ENCODE peak calls at places on chromosomes 12 and 14, in ten cellular contexts. T is CD4-positive, alpha-beta memory T cell; Y is RWPE2; D is GM23248; P is CD4-positive, CD25-positive, alpha-beta regulatory T cell; R is mesendoderm; I is mammary epithelial cell; K is right lobe of liver; B is brain microvascular endothelial cell; M is pancreas. J is an unnamed sample.

GRCh38 chr12:53211476-53212381 is 4.7 kb upstream of the ITGB7 start:
- DNase-seq in T (no peak), Y (no peak), D (no peak), P (no peak), R (peak), I (no peak), K (no peak), B (no peak), M (no peak), J (no peak)

GRCh38 chr12:115404761-115405470 is 720.9 kb upstream of the TBX3 start:
- DNase-seq in T (no peak), Y (no peak), D (peak), P (no peak), R (no peak), I (peak), K (no peak), B (peak), M (no peak), J (no peak)

GRCh38 chr14:34536951-34537676 is 2.4 kb downstream of the EAPP start:
- DNase-seq in T (no peak), Y (no peak), D (peak), P (no peak), R (peak), I (no peak), K (no peak), B (peak), M (no peak), J (no peak)

GRCh38 chr14:101077511-101078074 is 174.1 kb upstream of the RTL1 start:
- DNase-seq in T (no peak), Y (peak), D (peak), P (no peak), R (peak), I (no peak), K (no peak), B (peak), M (no peak), J (peak)

GRCh38 chr14:89466460-89466859 is 49.4 kb upstream of the FOXN3 start:
- DNase-seq in T (peak), Y (no peak), D (no peak), P (no peak), R (peak), I (no peak), K (no peak), B (no peak), M (no peak), J (no peak)

GRCh38 chr12:93208011-93208410 is 169.7 kb upstream of the NUDT4 start:
- DNase-seq in T (no peak), Y (no peak), D (no peak), P (no peak), R (no peak), I (no peak), K (no peak), B (no peak), M (no peak), J (no peak)

GRCh38 chr14:101046071-101046470 is 142.5 kb upstream of the RTL1 start:
- DNase-seq in T (no peak), Y (no peak), D (no peak), P (no peak), R (no peak), I (no peak), K (no peak), B (no peak), M (no peak), J (no peak)

GRCh38 chr12:94359761-94360160 is 99.9 kb downstream of the CEP83 start:
- DNase-seq in T (no peak), Y (no peak), D (peak), P (no peak), R (no peak), I (no peak), K (no peak), B (no peak), M (no peak), J (no peak)

GRCh38 chr12:6281081-6281809 is 29.2 kb upstream of the PLEKHG6 start:
- DNase-seq in T (no peak), Y (no peak), D (no peak), P (no peak), R (no peak), I (no peak), K (no peak), B (no peak), M (no peak), J (no peak)

GRCh38 chr14:100902295-100902694 is 1.2 kb downstream of the RTL1 start:
- DNase-seq in T (peak), Y (no peak), D (no peak), P (no peak), R (peak), I (no peak), K (no peak), B (no peak), M (peak), J (peak)

GRCh38 chr14:92173668-92174067 is 51.9 kb downstream of the CPSF2 start:
- DNase-seq in T (no peak), Y (no peak), D (peak), P (no peak), R (peak), I (no peak), K (no peak), B (peak), M (no peak), J (no peak)

GRCh38 chr12:58804749-58805148 is 115.6 kb downstream of the LRIG3 start:
- DNase-seq in T (no peak), Y (no peak), D (peak), P (no peak), R (peak), I (no peak), K (no peak), B (no peak), M (no peak), J (no peak)

GRCh38 chr14:75831971-75832370 is 149.8 kb downstream of the TGFB3 start:
- DNase-seq in T (no peak), Y (no peak), D (peak), P (no peak), R (no peak), I (peak), K (peak), B (peak), M (peak), J (peak)

GRCh38 chr14:67251573-67252226 is 10.5 kb downstream of the PALS1 start:
- DNase-seq in T (no peak), Y (no peak), D (peak), P (no peak), R (peak), I (peak), K (no peak), B (peak), M (no peak), J (no peak)

GRCh38 chr12:23504043-23504442 is 445.4 kb downstream of the SOX5 start:
- DNase-seq in T (no peak), Y (no peak), D (no peak), P (no peak), R (peak), I (no peak), K (no peak), B (no peak), M (no peak), J (no peak)

GRCh38 chr12:96034631-96035282 is 630 bp downstream of the LTA4H start:
- DNase-seq in T (no peak), Y (no peak), D (peak), P (no peak), R (peak), I (peak), K (peak), B (peak), M (no peak), J (peak)

GRCh38 chr12:116002890-116003536 is 274.5 kb downstream of the MED13L start:
- DNase-seq in T (no peak), Y (no peak), D (peak), P (no peak), R (peak), I (no peak), K (no peak), B (no peak), M (no peak), J (no peak)

GRCh38 chr12:106582661-106583577 is at the start of gene RFX4:
- DNase-seq in T (no peak), Y (no peak), D (no peak), P (no peak), R (peak), I (no peak), K (no peak), B (no peak), M (no peak), J (no peak)

GRCh38 chr12:3644103-3644502 is 108.8 kb downstream of the CRACR2A start:
- DNase-seq in T (no peak), Y (no peak), D (no peak), P (no peak), R (no peak), I (no peak), K (no peak), B (no peak), M (no peak), J (no peak)

DNA sequence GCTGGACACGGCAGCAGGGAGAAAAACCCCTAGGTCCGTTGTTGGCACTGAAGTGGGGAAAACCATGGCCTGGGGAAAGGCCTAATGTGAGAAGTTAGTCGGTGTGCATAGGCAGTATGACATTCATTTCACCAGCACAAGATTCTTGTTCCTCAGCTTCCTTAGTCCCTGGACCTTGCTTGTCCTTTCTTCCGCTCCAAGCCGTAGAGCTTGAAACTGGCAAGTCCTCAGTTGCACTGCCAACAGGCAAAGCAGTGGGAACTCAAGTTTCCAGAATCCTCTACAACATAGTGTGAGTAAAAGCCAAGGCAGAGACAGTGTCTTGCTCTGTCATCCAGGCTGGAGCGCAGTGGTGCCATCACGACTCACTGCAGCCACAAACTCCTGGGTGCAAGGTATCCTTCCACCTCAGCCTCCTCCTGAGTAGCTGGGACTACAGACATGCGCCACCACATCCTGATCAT is 138.5 kb upstream of the AMIGO2 start:
- DNase-seq in T (peak), Y (no peak), D (no peak), P (no peak), R (no peak), I (peak), K (no peak), B (no peak), M (no peak), J (no peak)
- H3K4me3 ChIP-seq in T (peak), Y (no peak), D (no peak), P (peak), R (no peak), I (no peak), K (no peak), B (no peak), M (no peak), J (no peak)

DNA sequence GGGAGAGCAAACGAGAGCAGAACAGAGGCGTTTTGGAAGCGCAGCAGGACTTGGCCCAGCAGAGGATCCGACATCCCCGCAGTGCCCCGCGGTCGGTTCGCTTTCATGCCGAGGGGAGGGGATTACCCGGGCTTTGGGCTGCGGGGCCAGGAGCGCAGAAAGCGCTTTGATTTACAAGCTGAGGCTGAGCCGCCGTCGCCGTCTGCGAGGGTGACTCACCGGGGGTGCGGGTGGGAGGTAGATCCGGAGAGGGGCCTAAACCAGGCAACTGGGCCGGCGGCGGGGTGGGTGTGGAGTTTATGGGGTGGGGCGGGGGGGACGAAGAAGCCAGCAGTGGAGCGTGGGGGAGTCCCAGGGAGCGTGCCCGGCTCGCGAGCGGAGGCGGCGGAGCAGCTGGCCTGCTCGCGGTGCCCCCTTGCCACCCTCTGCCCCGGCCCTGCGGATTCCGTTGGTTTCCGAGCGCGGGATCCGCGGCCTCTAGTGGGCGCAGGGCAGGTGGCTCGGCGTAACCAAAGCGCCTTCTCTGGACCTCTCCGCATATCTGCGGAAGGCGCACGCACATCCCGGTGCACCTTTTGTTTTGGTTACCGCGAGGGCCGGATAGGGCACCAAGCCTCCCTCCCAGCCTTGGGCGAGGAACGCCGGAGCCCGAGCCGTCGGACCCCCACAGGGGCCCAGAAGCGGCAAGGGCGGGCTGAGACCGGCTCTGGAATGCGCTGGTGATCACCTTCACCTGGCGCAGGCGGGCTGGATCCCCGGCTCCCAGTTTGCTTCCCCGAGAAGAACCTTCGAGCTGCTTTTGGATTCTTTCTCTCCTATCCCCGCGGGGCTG is 2.6 kb downstream of the SIX4 start:
- DNase-seq in T (peak), Y (peak), D (peak), P (peak), R (peak), I (peak), K (peak), B (peak), M (peak), J (peak)
- H3K27ac ChIP-seq in T (no peak), Y (peak), D (peak), P (no peak), R (peak), I (peak), K (no peak), B (peak), M (no peak), J (no peak)

GRCh38 chr12:7749442-7749841 is 2.3 kb upstream of the CLEC4C start:
- DNase-seq in T (no peak), Y (no peak), D (no peak), P (no peak), R (no peak), I (no peak), K (no peak), B (no peak), M (no peak), J (no peak)
- H3K4me3 ChIP-seq in T (no peak), Y (no peak), D (no peak), P (no peak), R (no peak), I (no peak), K (no peak), B (no peak), M (no peak), J (no peak)

DNA sequence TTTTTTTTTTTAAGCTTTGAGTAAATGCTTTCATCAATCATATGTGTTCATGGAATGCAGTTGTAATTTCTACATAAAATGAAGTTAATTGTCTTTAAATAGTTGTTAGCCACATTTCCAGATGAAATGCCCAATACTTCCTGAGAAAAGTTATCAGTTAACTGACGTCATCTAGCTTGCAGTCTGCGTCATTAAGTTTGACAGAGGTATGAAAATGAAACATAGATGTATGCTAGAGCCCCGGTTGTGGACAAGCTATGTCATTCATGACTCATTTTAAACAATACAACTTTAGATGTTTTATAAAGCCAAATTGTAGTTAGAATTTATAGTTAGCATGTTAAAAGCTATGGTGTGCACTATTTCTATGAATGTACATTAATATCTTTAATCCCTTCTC is 90.7 kb downstream of the PLEKHA5 start:
- DNase-seq in T (no peak), Y (no peak), D (peak), P (no peak), R (no peak), I (peak), K (no peak), B (peak), M (no peak), J (no peak)
- H3K27ac ChIP-seq in T (no peak), Y (no peak), D (peak), P (no peak), R (no peak), I (peak), K (no peak), B (peak), M (no peak), J (no peak)

DNA sequence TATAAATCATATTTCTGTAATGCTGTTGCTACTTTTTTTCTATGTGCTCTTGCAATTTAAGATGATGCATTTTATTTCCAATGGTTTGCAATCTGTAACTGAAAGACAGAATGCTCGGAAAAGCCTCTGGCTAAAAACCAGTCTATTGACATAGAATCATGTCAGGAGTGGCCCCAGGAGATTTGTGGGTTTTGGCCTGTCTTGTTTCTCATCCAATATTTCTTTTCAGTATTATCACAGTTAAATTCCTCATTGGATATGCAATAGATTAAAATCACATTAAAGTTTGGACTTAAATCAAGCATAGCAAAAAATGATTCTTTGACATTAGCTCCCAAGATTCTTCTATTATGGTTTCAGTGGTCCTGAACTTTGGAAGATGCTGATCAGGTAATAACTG is 19.1 kb upstream of the SLC38A2 start:
- DNase-seq in T (no peak), Y (no peak), D (peak), P (no peak), R (no peak), I (no peak), K (no peak), B (peak), M (no peak), J (no peak)
- H3K4me3 ChIP-seq in T (no peak), Y (no peak), D (no peak), P (no peak), R (no peak), I (no peak), K (no peak), B (no peak), M (no peak), J (no peak)

GRCh38 chr12:41917827-41918445 is 226.7 kb downstream of the GXYLT1 start:
- DNase-seq in T (no peak), Y (no peak), D (no peak), P (no peak), R (no peak), I (no peak), K (no peak), B (peak), M (no peak), J (no peak)
- H3K27ac ChIP-seq in T (no peak), Y (no peak), D (no peak), P (no peak), R (no peak), I (no peak), K (no peak), B (no peak), M (no peak), J (no peak)

DNA sequence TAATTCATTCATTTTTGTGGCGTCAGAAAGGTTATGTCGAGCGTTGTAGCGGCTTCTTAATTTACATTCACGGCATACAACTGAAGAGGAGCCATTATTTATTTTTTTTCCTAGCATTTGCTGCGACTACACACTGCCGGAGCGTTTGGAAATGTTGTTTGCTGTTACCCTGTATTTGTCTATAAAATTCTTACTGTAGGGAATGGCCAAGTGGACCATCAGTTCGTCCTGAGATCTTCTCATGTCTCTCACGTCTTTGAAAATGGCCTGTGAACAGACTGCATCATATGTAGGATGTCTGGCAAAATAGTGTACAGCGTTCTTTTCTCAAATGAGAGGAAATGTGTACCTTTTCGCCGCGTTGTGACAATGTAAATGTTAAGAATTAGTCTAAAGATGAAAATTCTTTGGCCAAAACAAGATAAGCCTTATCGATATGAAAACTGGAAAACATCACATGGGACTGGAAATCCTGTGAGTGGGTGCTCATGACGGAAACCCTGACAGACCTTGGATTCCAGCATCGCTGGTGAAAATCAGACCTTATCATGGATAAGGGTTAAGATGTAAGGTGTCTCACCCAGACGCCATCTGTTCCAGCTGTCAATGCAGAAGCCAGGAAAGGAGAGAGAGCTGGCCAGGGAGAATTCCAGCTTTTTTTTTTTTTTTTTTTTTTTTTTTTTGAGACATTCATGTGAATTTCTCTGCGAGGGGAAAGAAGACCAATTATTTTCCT is 1.5 kb downstream of the TRAF3 start:
- DNase-seq in T (no peak), Y (no peak), D (peak), P (no peak), R (no peak), I (no peak), K (no peak), B (no peak), M (no peak), J (no peak)
- H3K4me3 ChIP-seq in T (peak), Y (peak), D (peak), P (peak), R (peak), I (peak), K (peak), B (peak), M (peak), J (peak)

GRCh38 chr14:102439556-102439955 is 70.0 kb downstream of the ANKRD9 start:
- DNase-seq in T (no peak), Y (no peak), D (no peak), P (no peak), R (no peak), I (no peak), K (no peak), B (no peak), M (no peak), J (no peak)
- H3K27ac ChIP-seq in T (no peak), Y (no peak), D (no peak), P (no peak), R (no peak), I (no peak), K (no peak), B (no peak), M (no peak), J (no peak)

DNA sequence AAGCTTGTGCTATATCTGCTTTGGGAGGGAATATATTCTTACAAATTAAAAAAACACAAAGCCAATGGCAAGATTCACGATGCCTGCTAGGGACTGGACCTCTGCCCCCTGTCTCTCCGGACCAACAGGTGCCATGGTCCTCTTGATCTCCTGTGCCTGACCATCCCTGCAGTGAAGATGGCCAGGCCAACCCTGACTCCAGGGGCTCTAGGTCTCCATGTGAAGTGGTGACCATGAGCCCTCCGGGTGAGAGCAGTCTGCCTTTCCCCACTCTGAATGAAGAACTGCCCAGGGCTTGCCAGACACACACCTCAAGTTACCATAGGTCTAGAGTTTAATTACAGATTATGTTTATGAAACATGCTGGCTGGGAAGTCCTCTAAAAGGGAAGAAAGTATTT is 1.5 kb downstream of the ARHGDIB start:
- DNase-seq in T (no peak), Y (no peak), D (no peak), P (no peak), R (no peak), I (no peak), K (no peak), B (no peak), M (no peak), J (no peak)
- H3K4me3 ChIP-seq in T (peak), Y (no peak), D (no peak), P (peak), R (no peak), I (peak), K (peak), B (no peak), M (no peak), J (no peak)

GRCh38 chr14:96102071-96102856 is 63.1 kb downstream of the C14orf132 start:
- DNase-seq in T (no peak), Y (peak), D (peak), P (no peak), R (peak), I (no peak), K (no peak), B (no peak), M (no peak), J (no peak)
- H3K27ac ChIP-seq in T (no peak), Y (no peak), D (no peak), P (no peak), R (no peak), I (no peak), K (no peak), B (no peak), M (no peak), J (no peak)